ENCODE peak calls at places on chromosome 6, in four cellular contexts. One of them, this sample, is unnamed.

GRCh38 chr6:39076993-39077535 is 28.5 kb downstream of the GLP1R start:
- DNase-seq in HepG2: no peak
- DNase-seq in A549: no peak
- DNase-seq in K562: no peak
- DNase-seq in this sample: no peak

GRCh38 chr6:97626586-97627441 is 343.8 kb upstream of the MMS22L start:
- DNase-seq in K562: no peak
- DNase-seq in A549: no peak
- DNase-seq in HepG2: no peak
- DNase-seq in this sample: no peak

GRCh38 chr6:158653577-158654354 is 3.9 kb downstream of the SYTL3 start:
- DNase-seq in A549: no peak
- DNase-seq in K562: no peak
- DNase-seq in HepG2: no peak
- DNase-seq in this sample: no peak

GRCh38 chr6:74068945-74069570 is 373.1 kb downstream of the CD109 start:
- DNase-seq in A549: no peak
- DNase-seq in HepG2: no peak
- DNase-seq in K562: no peak
- DNase-seq in this sample: no peak

GRCh38 chr6:113301651-113302050 is 555.5 kb upstream of the MARCKS start:
- DNase-seq in K562: no peak
- DNase-seq in A549: no peak
- DNase-seq in HepG2: no peak
- DNase-seq in this sample: no peak

GRCh38 chr6:6148192-6148815 is 141.6 kb upstream of the NRN1 start:
- DNase-seq in HepG2: no peak
- DNase-seq in A549: no peak
- DNase-seq in K562: no peak
- DNase-seq in this sample: no peak

GRCh38 chr6:17754254-17754653 is 47.5 kb upstream of the NUP153 start:
- DNase-seq in K562: no peak
- DNase-seq in HepG2: no peak
- DNase-seq in A549: no peak
- DNase-seq in this sample: no peak

GRCh38 chr6:43740961-43741764 is 28.8 kb upstream of the VEGFA start:
- DNase-seq in A549: no peak
- DNase-seq in K562: no peak
- DNase-seq in HepG2: no peak
- DNase-seq in this sample: no peak

GRCh38 chr6:168157272-168158007 is 78.4 kb upstream of the FRMD1 start:
- DNase-seq in A549: peak; percentile 42
- DNase-seq in HepG2: no peak
- DNase-seq in K562: no peak
- DNase-seq in this sample: no peak

GRCh38 chr6:170291271-170292110 is 613 bp upstream of the DLL1 start:
- DNase-seq in K562: no peak
- DNase-seq in A549: no peak
- DNase-seq in HepG2: no peak
- DNase-seq in this sample: peak; percentile 91

GRCh38 chr6:70673601-70674000 is 5.9 kb downstream of the SMAP1 start:
- DNase-seq in A549: no peak
- DNase-seq in K562: no peak
- DNase-seq in HepG2: no peak
- DNase-seq in this sample: no peak

GRCh38 chr6:46926481-46926880 is 4.7 kb upstream of the ADGRF5 start:
- DNase-seq in K562: no peak
- DNase-seq in HepG2: no peak
- DNase-seq in A549: peak; percentile 55
- DNase-seq in this sample: no peak

DNA sequence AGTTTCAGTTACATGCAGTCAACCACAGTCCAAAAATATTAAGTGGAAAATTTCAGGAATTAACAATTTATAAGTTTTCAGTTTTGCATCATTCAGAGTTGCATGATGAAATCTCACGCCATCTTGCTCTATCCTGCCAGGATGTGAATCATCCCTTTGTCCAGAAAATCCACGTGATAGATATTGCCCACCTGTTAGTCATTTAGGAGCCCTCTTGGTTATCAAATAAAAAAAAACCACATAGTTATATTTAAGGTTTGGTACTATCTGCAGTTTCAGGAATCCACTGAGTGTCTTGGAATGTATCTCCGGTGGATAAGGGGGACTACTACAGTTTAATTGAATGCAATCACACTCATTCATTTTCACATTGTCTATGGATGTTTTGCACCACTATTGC is 1249.0 kb upstream of the CITED2 start:
- DNase-seq in K562: no peak
- DNase-seq in A549: peak; percentile 21
- DNase-seq in HepG2: no peak
- DNase-seq in this sample: no peak
- TF ChIP-seq JUN in K562: no peak
- TF ChIP-seq JUN in A549: no peak
- TF ChIP-seq JUN in HepG2: no peak
- TF ChIP-seq JUN in this sample: no peak

DNA sequence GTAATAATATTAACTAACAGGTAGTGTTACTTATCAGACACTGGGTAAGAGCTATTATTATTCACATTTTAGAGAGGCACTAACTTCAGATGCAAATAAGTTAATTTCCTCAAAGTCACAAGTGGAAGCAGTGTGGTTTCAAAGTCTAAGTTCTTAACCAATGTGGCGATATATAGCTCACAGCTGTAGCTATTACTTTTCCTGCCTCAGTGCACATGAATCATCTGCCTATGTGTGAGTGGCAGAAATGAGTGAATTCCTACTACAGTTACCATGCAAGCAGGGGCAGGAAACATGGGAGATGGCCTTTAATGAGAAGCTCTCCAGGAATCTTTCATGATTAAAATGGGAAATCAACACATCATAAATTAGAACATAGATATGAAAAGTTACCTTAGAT is 126.2 kb upstream of the EYA4 start:
- DNase-seq in A549: no peak
- DNase-seq in K562: no peak
- DNase-seq in HepG2: no peak
- DNase-seq in this sample: no peak
- TF ChIP-seq HMGXB4 in A549: no peak
- TF ChIP-seq HMGXB4 in K562: no peak
- TF ChIP-seq HMGXB4 in HepG2: no peak
- TF ChIP-seq HMGXB4 in this sample: no peak

GRCh38 chr6:157443066-157443800 is 62.2 kb downstream of the ZDHHC14 start:
- DNase-seq in K562: no peak
- DNase-seq in A549: no peak
- DNase-seq in HepG2: no peak
- DNase-seq in this sample: no peak

GRCh38 chr6:157436944-157437336 is 56.0 kb downstream of the ZDHHC14 start:
- DNase-seq in K562: no peak
- DNase-seq in HepG2: no peak
- DNase-seq in A549: no peak
- DNase-seq in this sample: no peak

GRCh38 chr6:157438611-157439109 is 57.7 kb downstream of the ZDHHC14 start:
- DNase-seq in HepG2: no peak
- DNase-seq in K562: no peak
- DNase-seq in A549: no peak
- DNase-seq in this sample: no peak

GRCh38 chr6:157442296-157442695 is 61.3 kb downstream of the ZDHHC14 start:
- DNase-seq in K562: no peak
- DNase-seq in A549: no peak
- DNase-seq in HepG2: no peak
- DNase-seq in this sample: no peak

GRCh38 chr6:157440162-157440561 is 59.2 kb downstream of the ZDHHC14 start:
- DNase-seq in K562: no peak
- DNase-seq in HepG2: no peak
- DNase-seq in A549: no peak
- DNase-seq in this sample: no peak
- TF ChIP-seq JUN in K562: no peak
- TF ChIP-seq JUN in HepG2: no peak
- TF ChIP-seq JUN in A549: no peak
- TF ChIP-seq JUN in this sample: no peak

GRCh38 chr6:45830441-45831139 is 185.1 kb downstream of the CLIC5 start:
- DNase-seq in A549: no peak
- DNase-seq in K562: no peak
- DNase-seq in HepG2: no peak
- DNase-seq in this sample: no peak
- TF ChIP-seq HMGXB4 in A549: no peak
- TF ChIP-seq HMGXB4 in K562: no peak
- TF ChIP-seq HMGXB4 in HepG2: no peak
- TF ChIP-seq HMGXB4 in this sample: no peak

DNA sequence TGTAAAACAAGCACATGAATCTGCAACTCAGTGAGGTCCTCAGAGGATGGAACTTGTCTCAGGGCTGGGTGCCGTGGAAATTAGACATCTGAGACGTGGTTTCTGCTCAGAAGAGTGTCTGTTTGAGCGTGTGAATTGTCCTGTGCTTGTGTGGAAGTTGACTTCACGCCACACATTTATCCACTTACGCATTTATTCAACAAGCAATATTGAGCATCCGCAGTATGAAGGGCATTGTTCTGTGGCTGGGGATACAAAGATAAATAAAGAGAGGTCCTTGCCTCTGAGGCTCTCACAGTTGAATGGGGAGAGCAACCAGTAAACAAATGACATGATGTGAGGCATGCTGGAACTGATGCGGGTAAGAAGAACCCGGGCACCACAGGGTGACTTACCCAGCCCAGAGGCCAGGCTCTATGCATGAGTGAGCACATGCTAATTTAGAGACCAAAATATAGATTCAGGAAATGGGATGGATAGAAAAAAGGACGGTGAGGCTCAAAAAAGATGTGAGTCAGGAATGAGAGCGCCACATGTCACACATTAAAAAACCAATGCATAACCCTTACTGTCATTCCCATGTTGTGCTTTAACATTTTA is 60.4 kb downstream of the SOBP start:
- DNase-seq in A549: no peak
- DNase-seq in K562: no peak
- DNase-seq in HepG2: no peak
- DNase-seq in this sample: no peak
- TF ChIP-seq JUN in A549: no peak
- TF ChIP-seq JUN in K562: no peak
- TF ChIP-seq JUN in HepG2: no peak
- TF ChIP-seq JUN in this sample: no peak

DNA sequence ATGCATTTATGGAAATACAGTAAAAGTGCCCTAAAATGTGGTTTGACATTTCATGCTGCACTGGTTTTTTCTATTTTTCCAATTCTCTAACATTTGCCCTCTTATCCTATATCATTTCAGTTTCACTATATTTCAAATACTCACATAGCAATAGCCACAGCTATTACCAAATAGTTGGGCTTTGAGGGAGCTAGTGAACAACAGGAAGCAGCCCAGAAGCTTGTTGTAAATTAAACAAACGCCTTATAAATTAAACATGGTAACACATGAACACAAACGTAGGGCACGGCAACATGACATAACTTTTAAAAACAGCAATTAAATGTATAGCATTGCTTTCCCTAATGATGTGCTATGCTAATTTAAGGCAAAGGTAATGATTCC is 469.0 kb downstream of the CDC5L start:
- DNase-seq in HepG2: no peak
- DNase-seq in K562: no peak
- DNase-seq in A549: no peak
- DNase-seq in this sample: no peak
- TF ChIP-seq HMGXB4 in HepG2: no peak
- TF ChIP-seq HMGXB4 in K562: no peak
- TF ChIP-seq HMGXB4 in A549: no peak
- TF ChIP-seq HMGXB4 in this sample: no peak

GRCh38 chr6:29834564-29835436 is 7.2 kb downstream of the HLA-G start:
- DNase-seq in HepG2: no peak
- DNase-seq in K562: peak; percentile 41
- DNase-seq in A549: no peak
- DNase-seq in this sample: peak; percentile 82
- TF ChIP-seq JUN in HepG2: no peak
- TF ChIP-seq JUN in K562: no peak
- TF ChIP-seq JUN in A549: no peak
- TF ChIP-seq JUN in this sample: no peak

GRCh38 chr6:41917528-41917927 is 3.4 kb downstream of the MED20 start:
- DNase-seq in HepG2: no peak
- DNase-seq in A549: peak; percentile 84
- DNase-seq in K562: peak; percentile 36
- DNase-seq in this sample: no peak

GRCh38 chr6:41921712-41921998 is 356 bp downstream of the BYSL start:
- DNase-seq in HepG2: no peak
- DNase-seq in K562: no peak
- DNase-seq in A549: no peak
- DNase-seq in this sample: no peak

GRCh38 chr6:41922154-41922553 is 855 bp downstream of the BYSL start:
- DNase-seq in HepG2: no peak
- DNase-seq in A549: no peak
- DNase-seq in K562: no peak
- DNase-seq in this sample: no peak

DNA sequence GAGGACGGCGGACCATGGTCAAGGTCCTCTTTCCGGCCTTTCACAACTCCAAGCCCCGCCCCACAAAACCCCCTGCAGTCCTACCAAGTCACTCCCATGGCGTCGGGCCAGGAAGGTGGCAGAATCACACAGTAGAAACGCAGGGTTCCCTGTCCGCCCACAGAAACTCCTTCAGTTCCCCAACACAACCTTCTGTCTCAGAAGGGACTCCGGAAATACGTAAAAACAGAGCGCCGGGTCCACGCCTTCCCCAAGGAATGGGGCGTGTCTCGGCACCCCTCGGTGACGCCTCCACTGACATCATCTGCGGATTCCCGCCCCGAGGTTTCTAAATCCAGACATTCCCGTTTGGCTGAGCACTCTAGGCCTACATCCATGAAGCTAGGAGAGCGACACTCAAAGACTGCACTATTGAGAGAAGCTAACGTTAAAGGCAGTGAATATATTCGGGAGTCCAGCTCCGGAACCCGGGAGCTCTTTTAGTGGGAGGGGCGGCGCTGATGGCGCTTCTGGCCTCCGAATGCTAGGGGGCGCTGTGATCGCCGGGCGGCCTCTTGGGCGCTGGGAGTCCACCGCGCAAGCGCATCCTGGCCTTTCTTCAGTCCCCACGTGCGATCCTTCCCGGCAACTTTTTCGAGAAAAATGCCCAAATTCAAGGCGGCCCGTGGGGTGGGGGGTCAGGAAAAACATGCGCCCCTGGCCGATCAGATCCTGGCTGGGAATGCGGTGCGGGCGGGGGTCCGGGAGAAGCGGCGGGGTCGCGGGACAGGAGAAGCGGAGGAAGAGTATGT is at the start of the genes BYSL and MED20:
- DNase-seq in HepG2: peak; percentile 92
- DNase-seq in A549: peak; percentile 97
- DNase-seq in K562: peak; percentile 95
- DNase-seq in this sample: peak; percentile 92
- TF ChIP-seq HMGXB4 in HepG2: peak; percentile 95
- TF ChIP-seq HMGXB4 in A549: peak; percentile 64
- TF ChIP-seq HMGXB4 in K562: peak; percentile 78
- TF ChIP-seq HMGXB4 in this sample: peak; percentile 79